ENCODE peak calls at places on chromosomes 5 and 9, in seven cellular contexts. J is body of pancreas, E is right atrium auricular region, U is fibroblast of lung, P is HCT116, T is IMR-90, Y is HepG2. D is an unnamed sample.

GRCh38 chr5:104146652-104147051 is 584.1 kb upstream of the NUDT12 start:
- DNase-seq in P (no peak), J (no peak), U (peak), T (no peak), Y (no peak), E (no peak), D (no peak)

GRCh38 chr5:126468091-126468490 is 44.9 kb downstream of the GRAMD2B start:
- DNase-seq in Y (no peak), P (no peak), T (no peak), J (no peak), E (no peak), U (no peak), D (no peak)

GRCh38 chr9:134283111-134283515 is 43.1 kb upstream of the RXRA start:
- DNase-seq in U (peak), P (no peak), J (peak), T (peak), E (peak), Y (no peak), D (peak)

GRCh38 chr5:152288499-152288898 is 116.6 kb downstream of the NMUR2 start:
- DNase-seq in J (no peak), T (no peak), E (peak), Y (no peak), P (no peak), U (no peak), D (peak)

GRCh38 chr9:89455356-89455824 is 42.5 kb downstream of the SEMA4D start:
- DNase-seq in J (no peak), Y (no peak), U (no peak), P (no peak), T (no peak), E (no peak), D (no peak)

GRCh38 chr5:174625591-174626365 is 98.6 kb upstream of the MSX2 start:
- DNase-seq in T (peak), J (no peak), P (no peak), Y (no peak), U (no peak), E (no peak), D (no peak)

GRCh38 chr5:158139161-158139560 is 280.2 kb upstream of the CLINT1 start:
- DNase-seq in U (peak), Y (no peak), P (no peak), J (no peak), E (no peak), T (no peak), D (no peak)

GRCh38 chr5:35476046-35476445 is 141.6 kb upstream of the SPEF2 start:
- DNase-seq in U (no peak), T (no peak), E (no peak), P (no peak), J (no peak), Y (no peak), D (no peak)

GRCh38 chr9:98517710-98518109 is 191.0 kb downstream of the GABBR2 start:
- DNase-seq in E (no peak), Y (no peak), J (no peak), P (no peak), U (no peak), T (no peak), D (no peak)

GRCh38 chr5:53416144-53416730 is 64.2 kb upstream of the FST start:
- DNase-seq in U (no peak), P (peak), Y (no peak), E (no peak), T (no peak), J (no peak), D (no peak)

GRCh38 chr9:15824310-15824709 is 271.5 kb downstream of the CCDC171 start:
- DNase-seq in T (peak), Y (peak), P (peak), E (no peak), J (no peak), U (peak), D (no peak)

GRCh38 chr9:131214931-131215330 is 61.4 kb downstream of the FAM78A start:
- DNase-seq in E (no peak), J (no peak), P (no peak), U (peak), Y (no peak), T (no peak), D (no peak)

GRCh38 chr9:69801994-69802393 is 18.6 kb upstream of the CFAP95 start:
- DNase-seq in J (no peak), E (no peak), P (no peak), Y (peak), U (no peak), T (peak), D (no peak)

GRCh38 chr5:115557667-115558387 is 13.3 kb upstream of the FEM1C start:
- DNase-seq in J (peak), U (no peak), T (no peak), Y (peak), P (no peak), E (no peak), D (no peak)

GRCh38 chr5:95803271-95804148 is 19.0 kb downstream of the GLRX start:
- DNase-seq in P (no peak), Y (peak), U (no peak), J (no peak), T (no peak), E (peak), D (no peak)

GRCh38 chr5:9621379-9621903 is 8.7 kb downstream of the TAS2R1 start:
- DNase-seq in U (peak), T (peak), J (no peak), E (no peak), Y (no peak), P (no peak), D (no peak)

GRCh38 chr5:123087173-123088030 is 1.6 kb upstream of the PRDM6 start:
- DNase-seq in P (no peak), U (no peak), Y (no peak), E (no peak), T (no peak), J (no peak), D (no peak)

GRCh38 chr5:73947876-73948275 is 321.9 kb downstream of the ARHGEF28 start:
- DNase-seq in P (no peak), T (no peak), Y (no peak), J (no peak), U (no peak), E (no peak), D (no peak)

GRCh38 chr5:146340260-146341081 is 1.8 kb downstream of the POU4F3 start:
- DNase-seq in U (peak), Y (peak), J (peak), E (no peak), T (peak), P (no peak), D (no peak)

GRCh38 chr5:59715228-59715627 is 178.3 kb downstream of the PDE4D start:
- DNase-seq in P (no peak), Y (no peak), E (no peak), U (no peak), T (no peak), J (no peak), D (no peak)

GRCh38 chr9:122112238-122112637 is 19.1 kb upstream of the TTLL11 start:
- DNase-seq in Y (no peak), J (no peak), T (no peak), E (no peak), U (no peak), P (no peak), D (no peak)

GRCh38 chr5:172505403-172505759 is 51.1 kb upstream of the SH3PXD2B start:
- DNase-seq in P (no peak), T (no peak), U (no peak), E (peak), J (no peak), Y (no peak), D (peak)

GRCh38 chr5:91126448-91126847 is 256.7 kb downstream of the ARRDC3 start:
- DNase-seq in Y (no peak), T (peak), U (peak), E (no peak), J (no peak), P (no peak), D (no peak)

GRCh38 chr9:92962303-92962649 is 15.0 kb downstream of the FGD3 start:
- DNase-seq in P (no peak), Y (no peak), U (no peak), E (no peak), J (no peak), T (no peak), D (no peak)

GRCh38 chr5:149645725-149646124 is 64.4 kb downstream of the ARHGEF37 start:
- DNase-seq in E (no peak), T (no peak), U (no peak), P (no peak), J (no peak), Y (no peak), D (no peak)

GRCh38 chr5:121273818-121274433 is 577.8 kb upstream of the FTMT start:
- DNase-seq in E (no peak), T (peak), P (peak), U (peak), J (no peak), Y (peak), D (no peak)
- H3K27ac ChIP-seq in E (no peak), T (no peak), P (no peak), U (peak), J (no peak), Y (no peak), D (no peak)

GRCh38 chr5:93151121-93151520 is 429.9 kb downstream of the NR2F1-AS1 start:
- DNase-seq in J (no peak), Y (no peak), T (peak), E (no peak), P (no peak), U (peak), D (no peak)

GRCh38 chr5:93154551-93154950 is 426.5 kb downstream of the NR2F1-AS1 start:
- DNase-seq in Y (no peak), T (peak), E (no peak), U (no peak), J (no peak), P (no peak), D (no peak)

GRCh38 chr5:93151896-93152295 is 429.1 kb downstream of the NR2F1-AS1 start:
- DNase-seq in P (no peak), E (no peak), U (no peak), J (no peak), Y (no peak), T (no peak), D (no peak)

GRCh38 chr5:93158841-93159240 is 422.2 kb downstream of the NR2F1-AS1 start:
- DNase-seq in J (no peak), P (no peak), Y (no peak), T (no peak), E (no peak), U (peak), D (no peak)

GRCh38 chr5:93156566-93156965 is 424.5 kb downstream of the NR2F1-AS1 start:
- DNase-seq in E (no peak), Y (no peak), P (no peak), U (no peak), J (no peak), T (no peak), D (no peak)
- H3K4me3 ChIP-seq in E (no peak), Y (no peak), P (no peak), U (no peak), J (no peak), T (no peak), D (no peak)

DNA sequence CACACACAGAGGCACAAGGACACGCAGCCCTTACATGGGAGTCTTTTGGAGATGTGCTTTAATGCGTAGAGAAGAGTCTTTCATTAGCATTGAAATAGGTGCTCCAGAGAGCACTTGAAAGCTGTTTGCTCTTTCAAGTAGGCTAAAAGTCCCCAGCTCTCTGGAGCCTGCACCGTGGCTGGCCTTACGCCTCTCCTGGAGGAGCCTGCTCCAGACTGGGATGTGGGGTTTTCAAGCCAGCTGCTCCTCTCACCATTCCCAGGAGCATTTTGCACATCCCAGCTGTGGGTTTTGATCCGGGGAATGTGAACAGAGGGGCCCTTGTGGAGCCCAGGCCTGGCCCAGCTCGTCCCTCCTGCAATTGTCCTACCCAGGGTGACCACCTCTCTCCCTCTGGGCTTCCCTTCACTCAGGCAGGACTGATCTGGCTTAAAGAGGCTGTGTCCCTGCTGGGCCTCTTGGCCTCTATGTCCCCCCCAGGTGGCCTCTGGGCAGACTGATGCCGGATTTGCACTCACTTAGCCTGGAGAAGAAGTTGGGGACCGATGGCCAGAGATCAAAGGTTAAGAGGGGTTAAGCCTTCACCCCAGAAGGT is 32.5 kb upstream of the TIFAB start:
- DNase-seq in P (no peak), J (no peak), T (no peak), Y (no peak), U (no peak), E (no peak), D (no peak)
- TF ChIP-seq CTCF in P (no peak), J (no peak), T (no peak), Y (no peak), U (no peak), E (no peak), D (no peak)

GRCh38 chr9:94921072-94921471 is 194.6 kb downstream of the AOPEP start:
- DNase-seq in P (no peak), E (no peak), U (peak), T (peak), J (no peak), Y (no peak), D (no peak)
- H3K27ac ChIP-seq in P (peak), E (peak), U (peak), T (peak), J (peak), Y (peak), D (peak)

GRCh38 chr9:32524558-32525461 is 1.2 kb downstream of the RIGI start:
- DNase-seq in T (no peak), J (peak), Y (peak), P (no peak), U (peak), E (no peak), D (no peak)

GRCh38 chr9:32526042-32526706 is at the start of gene RIGI:
- DNase-seq in E (peak), U (peak), Y (peak), P (peak), T (peak), J (peak), D (peak)

GRCh38 chr9:32523910-32524309 is 2.1 kb downstream of the RIGI start:
- DNase-seq in Y (peak), U (no peak), P (no peak), E (no peak), T (no peak), J (no peak), D (no peak)

GRCh38 chr9:32525506-32525905 is 490 bp downstream of the RIGI start:
- DNase-seq in Y (no peak), P (no peak), U (peak), E (no peak), J (no peak), T (peak), D (no peak)

GRCh38 chr9:32526707-32527048 is 682 bp upstream of the RIGI start:
- DNase-seq in E (no peak), Y (no peak), T (no peak), U (no peak), P (no peak), J (no peak), D (no peak)
- H3K4me3 ChIP-seq in E (peak), Y (peak), T (peak), U (peak), P (peak), J (peak), D (peak)

DNA sequence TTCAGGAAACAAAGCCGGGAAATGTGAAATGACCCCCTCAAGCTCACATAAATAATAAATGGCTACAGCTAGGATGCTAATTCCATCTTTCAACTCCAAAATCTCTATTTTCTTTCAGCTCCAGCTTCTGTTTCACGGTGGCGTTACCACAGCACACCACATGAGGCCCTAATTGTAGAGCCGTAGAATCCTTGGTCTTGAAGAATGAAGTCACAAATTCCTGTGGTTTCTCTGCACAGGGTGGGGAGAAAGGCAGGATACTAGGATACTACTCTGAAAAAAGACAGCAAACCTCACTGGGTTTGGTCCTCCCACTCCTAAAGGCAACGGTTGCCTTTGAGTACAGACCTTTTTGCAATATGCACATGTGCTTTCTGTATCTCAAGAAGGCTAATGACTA is 13.9 kb upstream of the RARS1 start:
- DNase-seq in U (peak), E (no peak), J (no peak), Y (no peak), P (no peak), T (peak), D (no peak)
- TF ChIP-seq CTCF in U (peak), E (no peak), J (no peak), Y (no peak), P (no peak), T (peak), D (no peak)